ENCODE peak calls at places on chromosome 14, in nine cellular contexts. N is lower lobe of right lung; K is CD8-positive, alpha-beta memory T cell; G is spleen; V is heart right ventricle; T is CD4-positive, CD25-positive, alpha-beta regulatory T cell; S is thoracic aorta; Q is ovary; H is aorta. B is an unnamed sample.

GRCh38 chr14:37889087-37889486 is 293.7 kb downstream of the TTC6 start:
- DNase-seq in T (no peak), Q (no peak), V (peak; percentile 11), N (no peak), H (no peak), G (no peak), S (no peak), K (no peak), B (no peak)

GRCh38 chr14:90828642-90829487 is 12.6 kb upstream of the TTC7B start:
- DNase-seq in Q (no peak), T (no peak), V (no peak), H (no peak), K (no peak), N (peak; percentile 46), S (no peak), G (peak; percentile 80), B (no peak)

GRCh38 chr14:40213701-40214100 is 781.5 kb upstream of the FBXO33 start:
- DNase-seq in S (no peak), K (no peak), H (no peak), Q (no peak), T (no peak), N (no peak), V (no peak), G (no peak), B (no peak)

GRCh38 chr14:99156814-99157213 is 115.2 kb downstream of the BCL11B start:
- DNase-seq in N (no peak), S (no peak), V (no peak), Q (no peak), K (no peak), H (no peak), G (no peak), T (no peak), B (no peak)

GRCh38 chr14:63663428-63664142 is 21.9 kb upstream of the WDR89 start:
- DNase-seq in V (no peak), G (no peak), N (no peak), Q (no peak), T (no peak), S (no peak), H (no peak), K (no peak), B (no peak)

GRCh38 chr14:73775339-73776193 is 61.4 kb upstream of the PNMA1 start:
- DNase-seq in Q (no peak), K (no peak), V (no peak), S (no peak), N (no peak), T (no peak), H (peak; percentile 70), G (no peak), B (no peak)

GRCh38 chr14:92453691-92454090 is 59.9 kb upstream of the RIN3 start:
- DNase-seq in G (no peak), K (no peak), V (no peak), N (no peak), S (no peak), Q (no peak), T (no peak), H (no peak), B (no peak)

GRCh38 chr14:96832351-96832750 is 35.2 kb downstream of the VRK1 start:
- DNase-seq in S (no peak), N (no peak), Q (no peak), H (no peak), T (no peak), K (no peak), V (no peak), G (no peak), B (no peak)

GRCh38 chr14:96965885-96966595 is 168.9 kb downstream of the VRK1 start:
- DNase-seq in V (no peak), G (no peak), K (no peak), H (no peak), T (no peak), N (no peak), Q (no peak), S (no peak), B (no peak)

GRCh38 chr14:36870776-36871175 is 209.1 kb downstream of the PAX9 start:
- DNase-seq in S (no peak), T (no peak), G (no peak), Q (no peak), V (no peak), N (no peak), K (no peak), H (no peak), B (no peak)

GRCh38 chr14:60573943-60574496 is 65.1 kb downstream of the SIX6 start:
- DNase-seq in H (no peak), S (no peak), N (no peak), T (no peak), V (no peak), G (no peak), Q (no peak), K (no peak), B (no peak)

GRCh38 chr14:100317897-100318808 is 5.0 kb upstream of the SLC25A47 start:
- DNase-seq in H (peak; percentile 94), N (peak; percentile 84), K (peak; percentile 59), G (peak; percentile 95), T (peak; percentile 50), S (no peak), V (peak; percentile 76), Q (peak; percentile 69), B (peak; percentile 63)

GRCh38 chr14:64800000-64800399 is 79.7 kb downstream of the SPTB start:
- DNase-seq in V (peak; percentile 54), G (no peak), H (no peak), Q (no peak), S (no peak), T (no peak), K (no peak), N (peak; percentile 58), B (no peak)

DNA sequence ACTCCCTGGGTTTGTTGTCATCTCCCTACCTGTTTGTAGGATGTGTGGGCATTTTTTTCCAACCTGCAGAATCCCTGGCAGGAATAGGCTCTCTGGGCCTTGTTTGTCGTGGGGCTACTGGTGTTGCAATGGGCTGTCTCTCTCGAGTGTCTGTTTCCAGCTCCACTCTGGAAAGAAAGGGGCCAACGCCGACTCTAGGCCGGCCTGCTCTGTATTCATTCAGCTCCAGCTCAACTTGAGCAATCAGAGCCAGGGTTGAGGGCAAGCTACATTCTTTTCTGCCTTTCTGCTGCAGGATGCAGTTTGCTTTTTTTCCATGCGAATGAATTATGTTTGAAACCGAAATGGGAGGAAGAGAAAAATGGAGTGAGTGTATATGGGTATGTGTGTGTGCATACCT is 2.3 kb downstream of the JDP2 start:
- DNase-seq in V (no peak), K (no peak), S (no peak), H (no peak), T (no peak), G (no peak), N (peak; percentile 60), Q (no peak), B (peak; percentile 44)
- H3K4me3 ChIP-seq in V (peak overlapping the region; percentile 71), K (no peak overlapping the region), S (peak overlapping the region; percentile 95), H (no peak overlapping the region), T (no peak overlapping the region), G (peak overlapping the region; percentile 10), N (peak overlapping the region; percentile 69), Q (no peak overlapping the region), B (peak overlapping the region; percentile 86)

GRCh38 chr14:29166507-29166906 is 399.9 kb downstream of the FOXG1 start:
- DNase-seq in T (no peak), Q (no peak), K (no peak), H (no peak), V (no peak), N (no peak), S (no peak), G (no peak), B (no peak)

GRCh38 chr14:29168149-29168548 is 401.6 kb downstream of the FOXG1 start:
- DNase-seq in N (no peak), G (no peak), K (no peak), Q (no peak), H (no peak), T (no peak), V (no peak), S (no peak), B (no peak)

DNA sequence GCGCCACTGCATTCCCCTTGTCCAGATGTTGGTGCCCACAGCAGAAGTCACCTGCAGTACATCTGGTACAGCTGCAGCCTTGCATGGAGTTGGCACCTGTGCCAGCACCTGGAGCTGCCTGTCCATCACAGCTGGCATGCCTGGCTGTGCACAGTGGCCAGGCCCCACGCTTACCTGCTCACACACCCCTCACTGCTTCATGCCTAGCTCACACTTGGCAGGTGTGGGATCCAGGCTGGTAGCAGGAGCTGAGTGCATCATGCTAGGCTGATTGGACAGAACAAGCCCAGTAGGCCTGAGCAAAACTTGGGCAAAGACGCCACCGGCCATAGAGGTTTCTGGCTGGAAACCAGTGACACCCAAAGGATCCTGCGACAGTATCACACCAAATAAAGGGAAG is 402.8 kb downstream of the FOXG1 start:
- DNase-seq in K (no peak), T (no peak), V (no peak), H (no peak), Q (no peak), G (no peak), N (no peak), S (no peak), B (no peak)
- H3K9me3 ChIP-seq in K (no peaks in the 10 kb centered on the region), T (no peaks in the 10 kb centered on the region), V (no peaks in the 10 kb centered on the region), H (no peaks in the 10 kb centered on the region), Q (no peaks in the 10 kb centered on the region), G (no peaks in the 10 kb centered on the region), N (no peaks in the 10 kb centered on the region), S (no peaks in the 10 kb centered on the region), B (no peaks in the 10 kb centered on the region)

DNA sequence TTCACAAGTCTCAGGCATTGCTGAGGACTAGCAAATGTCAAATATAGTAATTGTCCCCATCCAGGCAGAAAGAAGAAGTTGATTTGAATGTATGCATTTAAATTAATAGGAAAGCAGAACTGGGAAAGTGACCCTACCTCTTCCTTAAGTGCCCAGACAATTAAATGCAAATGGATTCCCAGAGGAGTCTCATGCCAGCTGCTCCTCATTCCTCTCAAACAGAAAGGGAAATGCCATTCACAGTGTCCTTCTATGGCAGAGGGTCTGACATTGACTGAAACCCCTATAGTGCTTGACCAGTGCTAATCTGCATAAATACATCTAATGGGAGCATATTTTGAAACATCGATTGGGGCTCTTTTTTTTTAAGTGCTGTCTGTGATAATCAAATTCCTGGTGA is 292.4 kb upstream of the SEL1L start:
- DNase-seq in V (no peak), N (no peak), Q (no peak), T (no peak), H (no peak), G (no peak), K (no peak), S (no peak), B (no peak)
- H3K27ac ChIP-seq in V (no peak overlapping the region), N (no peak overlapping the region), Q (no peak overlapping the region), T (no peak overlapping the region), H (no peak overlapping the region), G (no peak overlapping the region), K (no peak overlapping the region), S (no peak overlapping the region), B (no peak overlapping the region)

GRCh38 chr14:103845327-103845726 is 2.0 kb downstream of the PPP1R13B start:
- DNase-seq in S (no peak), N (no peak), V (no peak), G (no peak), T (no peak), Q (no peak), K (no peak), H (no peak), B (no peak)

GRCh38 chr14:103847439-103847953 is at the start of gene PPP1R13B:
- DNase-seq in Q (peak; percentile 94), N (peak; percentile 94), K (peak; percentile 91), G (peak; percentile 97), T (peak; percentile 90), H (peak; percentile 98), V (peak; percentile 93), S (peak; percentile 65), B (peak; percentile 89)

GRCh38 chr14:103846569-103847438 is 571 bp downstream of the PPP1R13B start:
- DNase-seq in S (no peak), K (no peak), T (no peak), H (peak; percentile 84), N (peak; percentile 67), V (peak; percentile 47), Q (peak; percentile 47), G (peak; percentile 90), B (peak; percentile 29)

GRCh38 chr14:103847954-103848719 is 762 bp upstream of the PPP1R13B start:
- DNase-seq in Q (peak; percentile 78), N (peak; percentile 61), H (peak; percentile 83), S (no peak), V (peak; percentile 24), G (peak; percentile 87), K (peak; percentile 44), T (peak; percentile 37), B (no peak)

GRCh38 chr14:103846008-103846568 is 1.3 kb downstream of the PPP1R13B start:
- DNase-seq in N (no peak), H (no peak), T (no peak), Q (no peak), G (no peak), V (no peak), S (no peak), K (no peak), B (no peak)
- H3K4me3 ChIP-seq in N (peak overlapping the region; percentile 77), H (peak overlapping the region; percentile 74), T (peak overlapping the region; percentile 77), Q (peak overlapping the region; percentile 69), G (peak overlapping the region; percentile 36), V (peak overlapping the region; percentile 71), S (peak overlapping the region; percentile 92), K (peak overlapping the region; percentile 38), B (peak overlapping the region; percentile 71)